ENCODE peak calls at places on chromosomes 7 and 10, in seven cellular contexts. F, L, I, P, C, O and V are unnamed samples.

GRCh38 chr10:102118867-102119266 is 1.3 kb downstream of the LDB1 start:
- DNase-seq in P (no peak), C (no peak), L (peak), I (peak), F (no peak), O (peak), V (no peak)

GRCh38 chr7:20305726-20306125 is 25.0 kb upstream of the ITGB8 start:
- DNase-seq in C (no peak), P (no peak), F (no peak), L (no peak), I (no peak), O (no peak), V (no peak)

GRCh38 chr7:142231716-142232115 is 26.1 kb downstream of the PRSS58 start:
- DNase-seq in P (peak), F (peak), C (no peak), L (no peak), I (no peak), O (no peak), V (peak)

GRCh38 chr10:86944907-86945306 is 12.5 kb downstream of the MMRN2 start:
- DNase-seq in L (no peak), O (no peak), F (no peak), I (no peak), C (no peak), P (no peak), V (no peak)

GRCh38 chr7:133795061-133795460 is 332.1 kb upstream of the LRGUK start:
- DNase-seq in C (no peak), L (no peak), I (no peak), P (no peak), O (no peak), F (no peak), V (no peak)

GRCh38 chr10:124012991-124013390 is 80.4 kb downstream of the CHST15 start:
- DNase-seq in O (no peak), L (no peak), I (no peak), P (no peak), C (no peak), F (no peak), V (no peak)

GRCh38 chr7:158133515-158134271 is 453.9 kb downstream of the PTPRN2 start:
- DNase-seq in P (no peak), O (no peak), F (no peak), I (no peak), L (no peak), C (no peak), V (no peak)

GRCh38 chr10:31926154-31926553 is 2.5 kb downstream of the ARHGAP12 start:
- DNase-seq in I (no peak), F (no peak), P (no peak), C (no peak), L (no peak), O (no peak), V (no peak)

GRCh38 chr10:79344502-79345195 is 2.6 kb upstream of the PPIF start:
- DNase-seq in C (no peak), O (peak), F (no peak), P (no peak), I (no peak), L (no peak), V (no peak)

GRCh38 chr7:7639847-7640220 is 718 bp upstream of the UMAD1 start:
- DNase-seq in P (peak), I (no peak), C (no peak), L (no peak), O (peak), F (no peak), V (no peak)

GRCh38 chr10:33066558-33067236 is 108.7 kb upstream of the ITGB1 start:
- DNase-seq in L (peak), O (peak), I (no peak), F (no peak), C (no peak), P (peak), V (peak)

GRCh38 chr7:143279186-143280098 is 5.3 kb upstream of the TMEM139 start:
- DNase-seq in I (no peak), O (peak), L (no peak), F (no peak), P (peak), C (no peak), V (peak)

GRCh38 chr7:44280636-44280992 is 44.8 kb downstream of the CAMK2B start:
- DNase-seq in L (no peak), F (no peak), O (no peak), C (peak), P (no peak), I (no peak), V (no peak)

GRCh38 chr10:131760416-131761166 is 140.2 kb upstream of the PPP2R2D start:
- DNase-seq in P (no peak), F (no peak), C (no peak), L (no peak), O (no peak), I (no peak), V (no peak)

GRCh38 chr7:2085804-2086203 is 146.9 kb downstream of the MAD1L1 start:
- DNase-seq in F (no peak), L (no peak), C (no peak), O (no peak), P (no peak), I (no peak), V (no peak)

GRCh38 chr7:55524558-55525310 is 47.6 kb downstream of the VOPP1 start:
- DNase-seq in C (peak), L (no peak), I (no peak), O (no peak), F (no peak), P (no peak), V (no peak)

GRCh38 chr10:73759512-73760115 is 15.4 kb downstream of the SEC24C start:
- DNase-seq in O (peak), P (no peak), C (no peak), F (no peak), I (no peak), L (no peak), V (no peak)

GRCh38 chr10:131574363-131574706 is 262.8 kb upstream of the TCERG1L start:
- DNase-seq in L (no peak), O (no peak), C (no peak), F (no peak), P (no peak), I (no peak), V (no peak)

GRCh38 chr7:522071-522937 is 2.7 kb upstream of the PDGFA start:
- DNase-seq in L (peak), O (peak), I (peak), P (no peak), F (no peak), C (peak), V (no peak)

GRCh38 chr7:47314728-47315601 is 266.9 kb downstream of the TNS3 start:
- DNase-seq in O (no peak), I (no peak), L (no peak), P (no peak), F (no peak), C (no peak), V (no peak)

GRCh38 chr10:75062191-75062849 is 49.1 kb upstream of the SAMD8 start:
- DNase-seq in L (no peak), I (no peak), C (no peak), P (no peak), F (no peak), O (peak), V (no peak)

GRCh38 chr7:143240323-143241168 is 18.7 kb downstream of the TAS2R40 start:
- DNase-seq in I (peak), C (peak), O (peak), F (peak), L (peak), P (peak), V (peak)

GRCh38 chr10:123377883-123378282 is 223.7 kb downstream of the BUB3 start:
- DNase-seq in L (no peak), P (no peak), O (no peak), C (no peak), I (no peak), F (no peak), V (no peak)

GRCh38 chr10:23718946-23719345 is 280.1 kb downstream of the OTUD1 start:
- DNase-seq in P (no peak), L (no peak), I (no peak), C (no peak), F (no peak), O (no peak), V (no peak)

GRCh38 chr7:35991511-35992232 is 161.4 kb upstream of the EEPD1 start:
- DNase-seq in O (no peak), F (no peak), L (no peak), P (no peak), I (no peak), C (no peak), V (no peak)

GRCh38 chr10:79234391-79235318 is 112.6 kb upstream of the PPIF start:
- DNase-seq in P (no peak), C (no peak), L (no peak), I (no peak), O (no peak), F (no peak), V (no peak)

GRCh38 chr10:43671659-43672555 is 23.2 kb upstream of the ZNF32 start:
- DNase-seq in L (peak), I (peak), C (peak), F (peak), P (peak), O (peak), V (peak)

GRCh38 chr7:26156454-26157365 is 4.7 kb downstream of the NFE2L3 start:
- DNase-seq in P (peak), L (no peak), C (no peak), O (no peak), F (peak), I (no peak), V (peak)

GRCh38 chr10:4191354-4191753 is 406.3 kb upstream of the KLF6 start:
- DNase-seq in I (no peak), P (no peak), L (no peak), F (no peak), O (no peak), C (no peak), V (no peak)

GRCh38 chr10:128498746-128499145 is 372.5 kb upstream of the MKI67 start:
- DNase-seq in P (no peak), O (no peak), L (no peak), I (no peak), F (no peak), C (no peak), V (no peak)
- TF ChIP-seq POLR2A in P (no peak), O (no peak), L (no peak), I (no peak), F (no peak), C (no peak), V (no peak)

GRCh38 chr10:71461457-71461856 is 64.7 kb downstream of the CDH23 start:
- DNase-seq in L (no peak), C (no peak), P (no peak), O (no peak), F (no peak), I (no peak), V (no peak)
- TF ChIP-seq POLR2A in L (no peak), C (no peak), P (no peak), O (no peak), F (no peak), I (no peak), V (no peak)

GRCh38 chr10:30439931-30440330 is 5.9 kb downstream of the MAP3K8 start:
- DNase-seq in C (no peak), I (no peak), O (no peak), P (no peak), L (no peak), F (no peak), V (no peak)
- TF ChIP-seq POLR2A in C (no peak), I (no peak), O (no peak), P (no peak), L (no peak), F (no peak), V (no peak)

GRCh38 chr10:6091630-6092029 is 2.8 kb downstream of the RBM17 start:
- DNase-seq in I (no peak), F (no peak), O (no peak), C (no peak), P (no peak), L (no peak), V (no peak)

GRCh38 chr10:6086375-6087233 is 2.2 kb upstream of the RBM17 start:
- DNase-seq in C (peak), O (peak), I (peak), P (peak), F (peak), L (peak), V (peak)

GRCh38 chr10:6092731-6093130 is 3.9 kb downstream of the RBM17 start:
- DNase-seq in P (no peak), F (no peak), L (no peak), I (no peak), O (no peak), C (no peak), V (no peak)

GRCh38 chr10:6089334-6090219 is 743 bp downstream of the RBM17 start:
- DNase-seq in P (no peak), L (peak), C (no peak), F (no peak), I (peak), O (no peak), V (peak)

DNA sequence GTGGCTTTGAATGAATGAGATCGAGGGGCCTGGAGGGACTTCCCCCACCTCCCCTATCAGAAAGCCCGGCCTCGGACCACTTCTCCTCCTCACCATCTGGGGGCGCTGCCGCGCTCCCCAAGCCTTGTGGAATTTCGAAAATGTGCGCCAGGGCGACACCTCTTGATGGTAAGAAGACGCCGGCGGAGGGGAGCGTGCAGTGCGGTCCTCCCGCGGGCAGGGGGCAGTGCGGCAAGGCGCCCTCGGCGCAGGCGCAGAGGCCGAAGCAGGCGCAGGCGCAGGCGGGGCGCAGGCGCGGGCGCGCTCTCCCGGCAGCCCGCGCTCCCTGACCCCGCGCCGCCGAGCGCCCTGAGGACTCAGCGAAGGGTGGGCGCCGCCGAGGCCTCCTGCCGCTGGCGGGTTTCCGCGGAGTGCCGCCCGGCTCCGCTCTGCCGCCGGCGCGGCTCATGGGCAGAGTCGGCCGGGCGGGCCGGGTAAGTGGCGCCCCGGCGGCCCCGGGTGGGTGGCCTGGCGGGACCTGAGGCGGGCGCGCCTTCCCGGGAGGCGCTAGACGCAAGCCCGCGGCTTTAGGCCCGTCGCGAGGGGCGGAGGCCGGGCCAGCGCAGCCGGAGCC is at the start of gene RBM17:
- DNase-seq in F (peak), L (peak), P (peak), I (peak), O (peak), C (peak), V (peak)
- TF ChIP-seq POLR2A in F (peak), L (peak), P (peak), I (peak), O (no peak), C (peak), V (peak)

GRCh38 chr7:71824356-71824755 is 587.8 kb downstream of the CALN1 start:
- DNase-seq in P (no peak), O (peak), L (peak), F (no peak), I (no peak), C (no peak), V (peak)
- TF ChIP-seq POLR2A in P (no peak), O (no peak), L (no peak), F (no peak), I (no peak), C (no peak), V (no peak)

GRCh38 chr7:100155553-100156317 is 2.8 kb downstream of the TRAPPC14 start:
- DNase-seq in C (no peak), I (no peak), O (no peak), P (no peak), L (no peak), F (no peak), V (no peak)

GRCh38 chr7:100152937-100153666 is 4.4 kb downstream of the LAMTOR4 start:
- DNase-seq in F (no peak), I (no peak), C (no peak), O (no peak), P (no peak), L (no peak), V (no peak)

GRCh38 chr7:100153713-100154519 is 4.6 kb downstream of the TRAPPC14 start:
- DNase-seq in F (no peak), C (no peak), L (no peak), I (no peak), O (no peak), P (no peak), V (no peak)

GRCh38 chr7:100156331-100157068 is 2.0 kb downstream of the TRAPPC14 start:
- DNase-seq in O (no peak), L (no peak), I (no peak), C (no peak), F (no peak), P (no peak), V (no peak)

DNA sequence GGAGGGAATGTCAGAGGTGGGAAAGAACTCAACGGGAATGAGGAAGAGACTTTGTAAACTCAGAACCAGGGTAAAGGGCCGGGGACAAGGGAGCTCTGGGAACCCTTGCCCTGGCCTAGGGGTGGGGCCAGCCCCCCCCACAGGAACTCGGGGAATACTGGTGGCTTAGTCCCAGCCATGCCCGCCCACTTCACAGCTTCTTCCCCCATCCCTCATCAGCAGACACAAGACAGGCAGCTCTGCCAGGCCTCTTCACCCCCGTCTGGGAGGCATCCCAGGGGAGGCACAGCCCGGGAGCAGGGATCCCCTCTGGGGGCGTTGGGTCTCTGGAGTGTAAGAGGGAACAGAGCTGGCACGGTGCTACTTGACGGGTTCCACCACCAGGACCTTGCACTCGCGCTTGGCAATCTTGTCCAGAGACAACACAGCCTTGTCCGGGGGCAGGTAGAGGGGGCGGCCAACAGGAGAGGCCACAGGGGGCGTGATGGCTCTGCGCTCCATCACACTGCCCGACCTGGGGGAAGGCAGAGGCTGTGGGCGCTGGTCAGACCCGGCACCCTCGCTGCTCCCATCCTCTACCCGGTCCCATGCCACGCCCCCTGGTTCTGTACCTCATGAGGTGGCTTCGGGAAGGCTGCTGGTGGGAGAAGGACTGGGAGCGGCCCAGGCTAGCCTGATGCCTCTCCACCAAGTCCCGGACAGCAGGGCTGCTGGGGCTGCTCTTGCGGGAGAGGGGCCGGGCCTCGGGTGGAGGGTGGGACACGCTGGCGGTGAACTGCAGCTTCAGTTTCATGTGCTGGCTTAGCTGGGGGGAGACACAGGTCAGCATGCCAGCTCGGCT is 3.7 kb downstream of the TRAPPC14 start:
- DNase-seq in P (no peak), C (no peak), F (no peak), I (no peak), L (no peak), O (no peak), V (no peak)
- TF ChIP-seq POLR2A in P (no peak), C (no peak), F (no peak), I (no peak), L (no peak), O (no peak), V (no peak)

GRCh38 chr10:69315610-69316312 is 37.5 kb downstream of the HK1 start:
- DNase-seq in P (no peak), O (no peak), F (no peak), L (no peak), C (no peak), I (no peak), V (no peak)

GRCh38 chr10:69318087-69318996 is 40.0 kb downstream of the HK1 start:
- DNase-seq in C (peak), P (peak), O (peak), I (peak), L (peak), F (peak), V (peak)

GRCh38 chr10:69318997-69319727 is 40.9 kb downstream of the HK1 start:
- DNase-seq in I (peak), P (peak), L (peak), O (peak), C (peak), F (no peak), V (no peak)

GRCh38 chr10:69316313-69317059 is 38.2 kb downstream of the HK1 start:
- DNase-seq in I (no peak), O (no peak), L (peak), P (no peak), C (no peak), F (no peak), V (peak)

GRCh38 chr10:69317175-69318086 is 39.1 kb downstream of the HK1 start:
- DNase-seq in O (no peak), C (no peak), F (no peak), L (no peak), I (no peak), P (no peak), V (no peak)
- TF ChIP-seq POLR2A in O (no peak), C (no peak), F (no peak), L (no peak), I (no peak), P (no peak), V (no peak)